ENCODE peak calls at places on chromosomes 2 and 18, in nine cellular contexts. One of them, this sample, is unnamed.

GRCh38 chr2:149040451-149040850 is 2.0 kb downstream of the LYPD6B start:
- DNase-seq in mammary epithelial cell: peak; percentile 24
- DNase-seq in HepG2: peak; percentile 24
- DNase-seq in GM23248: peak; percentile 41
- DNase-seq in neural progenitor cell: peak; percentile 47
- DNase-seq in keratinocyte: no peak
- DNase-seq in GM12878: no peak
- DNase-seq in HCT116: peak; percentile 42
- DNase-seq in H1: peak; percentile 34
- DNase-seq in this sample: no peak

GRCh38 chr18:76602169-76602568 is 107.1 kb upstream of the ZNF516 start:
- DNase-seq in keratinocyte: no peak
- DNase-seq in GM12878: no peak
- DNase-seq in HCT116: no peak
- DNase-seq in GM23248: no peak
- DNase-seq in neural progenitor cell: no peak
- DNase-seq in mammary epithelial cell: no peak
- DNase-seq in H1: no peak
- DNase-seq in HepG2: no peak
- DNase-seq in this sample: no peak

GRCh38 chr2:72981516-72981915 is 64.2 kb downstream of the EMX1 start:
- DNase-seq in keratinocyte: no peak
- DNase-seq in HepG2: no peak
- DNase-seq in H1: no peak
- DNase-seq in neural progenitor cell: no peak
- DNase-seq in GM23248: no peak
- DNase-seq in GM12878: no peak
- DNase-seq in mammary epithelial cell: no peak
- DNase-seq in HCT116: peak; percentile 6
- DNase-seq in this sample: no peak

GRCh38 chr2:7738596-7738995 is 821.4 kb downstream of the RNF144A start:
- DNase-seq in HepG2: no peak
- DNase-seq in neural progenitor cell: no peak
- DNase-seq in HCT116: no peak
- DNase-seq in keratinocyte: no peak
- DNase-seq in GM12878: no peak
- DNase-seq in mammary epithelial cell: no peak
- DNase-seq in H1: no peak
- DNase-seq in GM23248: peak; percentile 17
- DNase-seq in this sample: no peak

GRCh38 chr2:127670055-127670956 is 5.0 kb downstream of the LIMS2 start:
- DNase-seq in neural progenitor cell: no peak
- DNase-seq in keratinocyte: no peak
- DNase-seq in HCT116: no peak
- DNase-seq in HepG2: no peak
- DNase-seq in GM12878: no peak
- DNase-seq in H1: no peak
- DNase-seq in GM23248: peak; percentile 31
- DNase-seq in mammary epithelial cell: no peak
- DNase-seq in this sample: no peak

GRCh38 chr2:142058149-142058548 is 72.7 kb downstream of the LRP1B start:
- DNase-seq in HepG2: no peak
- DNase-seq in neural progenitor cell: no peak
- DNase-seq in GM12878: no peak
- DNase-seq in GM23248: no peak
- DNase-seq in HCT116: no peak
- DNase-seq in mammary epithelial cell: no peak
- DNase-seq in H1: no peak
- DNase-seq in keratinocyte: no peak
- DNase-seq in this sample: no peak

GRCh38 chr2:74865770-74866674 is 32.1 kb downstream of the HK2 start:
- DNase-seq in H1: no peak
- DNase-seq in HepG2: peak; percentile 38
- DNase-seq in GM12878: no peak
- DNase-seq in HCT116: peak; percentile 39
- DNase-seq in GM23248: no peak
- DNase-seq in neural progenitor cell: no peak
- DNase-seq in keratinocyte: no peak
- DNase-seq in mammary epithelial cell: no peak
- DNase-seq in this sample: no peak

GRCh38 chr2:53969285-53970094 is 1.3 kb downstream of the PSME4 start:
- DNase-seq in neural progenitor cell: no peak
- DNase-seq in GM12878: no peak
- DNase-seq in GM23248: peak; percentile 86
- DNase-seq in keratinocyte: no peak
- DNase-seq in H1: no peak
- DNase-seq in HCT116: peak; percentile 51
- DNase-seq in mammary epithelial cell: peak; percentile 91
- DNase-seq in HepG2: peak; percentile 95
- DNase-seq in this sample: peak; percentile 69

GRCh38 chr18:27599202-27599829 is 414.2 kb upstream of the CHST9 start:
- DNase-seq in neural progenitor cell: peak; percentile 79
- DNase-seq in mammary epithelial cell: peak; percentile 41
- DNase-seq in GM23248: peak; percentile 62
- DNase-seq in HCT116: peak; percentile 24
- DNase-seq in H1: no peak
- DNase-seq in HepG2: peak; percentile 40
- DNase-seq in keratinocyte: no peak
- DNase-seq in GM12878: no peak
- DNase-seq in this sample: peak; percentile 20

GRCh38 chr2:173782681-173783080 is 182.5 kb downstream of the SP3 start:
- DNase-seq in H1: no peak
- DNase-seq in GM23248: no peak
- DNase-seq in HCT116: no peak
- DNase-seq in HepG2: no peak
- DNase-seq in mammary epithelial cell: no peak
- DNase-seq in keratinocyte: no peak
- DNase-seq in GM12878: no peak
- DNase-seq in neural progenitor cell: no peak
- DNase-seq in this sample: no peak

GRCh38 chr18:2410688-2411087 is 160.6 kb downstream of the METTL4 start:
- DNase-seq in mammary epithelial cell: peak; percentile 76
- DNase-seq in HCT116: peak; percentile 22
- DNase-seq in GM12878: no peak
- DNase-seq in GM23248: no peak
- DNase-seq in HepG2: no peak
- DNase-seq in keratinocyte: no peak
- DNase-seq in neural progenitor cell: no peak
- DNase-seq in H1: no peak
- DNase-seq in this sample: no peak

GRCh38 chr18:49890041-49890440 is 76.7 kb upstream of the ACAA2 start:
- DNase-seq in neural progenitor cell: no peak
- DNase-seq in HCT116: no peak
- DNase-seq in H1: no peak
- DNase-seq in GM23248: no peak
- DNase-seq in HepG2: no peak
- DNase-seq in keratinocyte: no peak
- DNase-seq in GM12878: no peak
- DNase-seq in mammary epithelial cell: no peak
- DNase-seq in this sample: no peak

DNA sequence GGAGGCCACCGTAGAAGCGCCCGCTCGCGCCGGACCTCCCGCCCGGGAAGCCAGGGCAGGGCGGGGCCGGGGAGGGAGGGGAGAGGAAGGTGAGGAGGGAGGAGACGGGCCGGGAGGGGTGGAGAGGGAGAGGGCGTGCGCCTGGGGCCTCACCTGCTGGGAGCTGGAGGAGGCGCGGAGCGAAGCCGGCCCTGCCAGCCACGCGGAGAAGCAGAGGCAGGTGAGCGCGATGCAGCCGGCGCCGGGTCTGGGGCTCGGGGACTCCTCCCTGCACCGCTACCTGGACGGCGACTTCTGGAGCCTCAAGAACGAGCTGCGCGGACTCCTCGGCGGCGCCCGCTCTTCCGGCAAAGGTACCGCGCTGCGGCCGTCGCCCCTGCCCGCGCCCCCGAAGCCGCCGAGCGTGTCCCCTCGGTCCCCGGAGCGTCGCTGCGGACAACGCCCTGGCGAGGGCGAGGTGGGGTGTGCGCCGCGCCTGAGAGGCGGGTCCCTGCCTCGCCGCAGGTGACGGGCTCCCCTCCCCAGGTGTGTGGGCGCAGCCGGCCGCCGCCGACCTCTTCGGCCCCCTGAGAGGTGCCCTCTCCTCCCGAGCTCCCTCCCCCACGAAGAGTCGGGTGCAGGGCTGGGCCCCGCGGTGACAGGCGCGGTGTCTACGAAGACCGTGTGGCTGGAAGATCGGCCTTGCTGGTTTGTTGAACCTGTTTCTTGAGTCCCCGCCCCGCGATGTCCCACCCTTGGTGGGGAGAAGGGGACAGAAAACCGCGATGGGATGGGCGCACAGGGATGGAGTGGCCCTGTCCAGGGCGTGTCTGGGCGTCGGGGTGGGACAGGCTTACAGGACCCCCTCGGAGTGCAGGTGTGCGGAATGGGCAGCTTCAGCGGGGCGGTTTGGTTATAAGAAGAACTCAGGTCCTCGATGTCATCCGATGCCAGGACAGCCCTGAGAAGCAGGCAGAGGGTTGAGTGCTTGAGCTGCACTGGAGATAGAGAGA is at the start of gene ACOXL:
- DNase-seq in neural progenitor cell: peak; percentile 65
- DNase-seq in HCT116: peak; percentile 40
- DNase-seq in mammary epithelial cell: peak; percentile 26
- DNase-seq in GM23248: no peak
- DNase-seq in H1: peak; percentile 68
- DNase-seq in keratinocyte: no peak
- DNase-seq in HepG2: no peak
- DNase-seq in GM12878: no peak
- DNase-seq in this sample: no peak
- TF ChIP-seq EZH2 in neural progenitor cell: peak; percentile 66
- TF ChIP-seq EZH2 in HCT116: no peak
- TF ChIP-seq EZH2 in mammary epithelial cell: no peak
- TF ChIP-seq EZH2 in GM23248: peak; percentile 85
- TF ChIP-seq EZH2 in H1: no peak
- TF ChIP-seq EZH2 in keratinocyte: peak; percentile 79
- TF ChIP-seq EZH2 in HepG2: peak; percentile 65
- TF ChIP-seq EZH2 in GM12878: no peak
- TF ChIP-seq EZH2 in this sample: peak; percentile 73

GRCh38 chr18:58386780-58387179 is 242.1 kb downstream of the ALPK2 start:
- DNase-seq in keratinocyte: no peak
- DNase-seq in HCT116: no peak
- DNase-seq in neural progenitor cell: no peak
- DNase-seq in HepG2: no peak
- DNase-seq in H1: no peak
- DNase-seq in GM23248: no peak
- DNase-seq in GM12878: no peak
- DNase-seq in mammary epithelial cell: no peak
- DNase-seq in this sample: no peak

GRCh38 chr18:58388736-58389135 is 240.2 kb downstream of the ALPK2 start:
- DNase-seq in neural progenitor cell: no peak
- DNase-seq in GM23248: no peak
- DNase-seq in H1: no peak
- DNase-seq in HepG2: no peak
- DNase-seq in GM12878: no peak
- DNase-seq in HCT116: no peak
- DNase-seq in mammary epithelial cell: no peak
- DNase-seq in keratinocyte: no peak
- DNase-seq in this sample: no peak

GRCh38 chr18:58387716-58388115 is 241.2 kb downstream of the ALPK2 start:
- DNase-seq in GM12878: no peak
- DNase-seq in HCT116: no peak
- DNase-seq in H1: no peak
- DNase-seq in keratinocyte: no peak
- DNase-seq in HepG2: no peak
- DNase-seq in neural progenitor cell: no peak
- DNase-seq in GM23248: no peak
- DNase-seq in mammary epithelial cell: no peak
- DNase-seq in this sample: no peak

GRCh38 chr18:58381676-58382411 is 247.0 kb downstream of the ALPK2 start:
- DNase-seq in H1: no peak
- DNase-seq in GM12878: no peak
- DNase-seq in mammary epithelial cell: no peak
- DNase-seq in GM23248: no peak
- DNase-seq in HepG2: no peak
- DNase-seq in keratinocyte: no peak
- DNase-seq in neural progenitor cell: no peak
- DNase-seq in HCT116: no peak
- DNase-seq in this sample: no peak

DNA sequence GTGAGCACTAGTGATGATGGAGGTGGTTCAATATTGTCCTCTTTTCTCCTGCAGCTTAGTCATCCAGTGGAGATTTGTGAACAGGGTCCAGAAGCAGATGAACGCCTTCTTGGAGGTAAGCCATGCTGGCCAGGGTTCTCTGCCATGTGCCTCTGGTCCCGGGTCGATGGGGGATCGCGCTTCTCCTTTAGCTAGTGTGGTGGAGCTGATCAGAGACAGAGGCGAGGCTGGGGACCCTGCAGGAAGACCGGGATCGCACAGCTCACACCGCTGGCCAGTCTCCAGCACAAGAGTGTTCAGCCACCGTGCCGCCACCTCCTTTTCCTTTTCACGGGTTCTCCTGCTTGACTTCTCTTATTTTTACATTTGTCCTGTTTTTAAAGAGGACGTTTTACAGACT is 243.4 kb downstream of the ALPK2 start:
- DNase-seq in mammary epithelial cell: no peak
- DNase-seq in HepG2: no peak
- DNase-seq in H1: no peak
- DNase-seq in neural progenitor cell: no peak
- DNase-seq in GM23248: no peak
- DNase-seq in keratinocyte: no peak
- DNase-seq in GM12878: no peak
- DNase-seq in HCT116: no peak
- DNase-seq in this sample: no peak
- H3K36me3 ChIP-seq in mammary epithelial cell: peaks cover 34% of the 10 kb centered on the region
- H3K36me3 ChIP-seq in HepG2: peaks cover 67% of the 10 kb centered on the region
- H3K36me3 ChIP-seq in H1: peaks cover 28% of the 10 kb centered on the region
- H3K36me3 ChIP-seq in neural progenitor cell: no peaks in the 10 kb centered on the region
- H3K36me3 ChIP-seq in GM23248: no peaks in the 10 kb centered on the region
- H3K36me3 ChIP-seq in keratinocyte: peaks cover 57% of the 10 kb centered on the region
- H3K36me3 ChIP-seq in GM12878: peaks cover 9% of the 10 kb centered on the region
- H3K36me3 ChIP-seq in HCT116: peaks cover 2% of the 10 kb centered on the region
- H3K36me3 ChIP-seq in this sample: no peaks in the 10 kb centered on the region

DNA sequence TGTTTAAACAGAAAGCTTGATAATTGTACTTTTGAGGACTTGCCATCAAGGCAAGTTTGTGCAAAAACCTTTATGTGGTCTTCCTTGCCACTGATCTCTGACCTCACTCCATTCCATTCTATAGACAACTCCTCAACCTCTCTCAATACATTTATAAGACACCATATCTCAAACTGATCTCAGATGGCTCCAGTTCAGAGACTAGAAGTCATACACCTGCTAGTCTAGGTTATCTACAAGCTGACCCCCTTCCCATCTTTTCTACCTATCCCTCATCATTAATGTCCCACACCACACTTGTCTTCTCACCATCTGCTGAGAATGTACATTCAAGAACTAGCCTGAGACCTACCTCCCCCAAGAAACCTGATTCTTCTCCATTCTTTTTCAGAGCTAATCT is 113.1 kb downstream of the METTL8 start:
- DNase-seq in mammary epithelial cell: no peak
- DNase-seq in GM23248: no peak
- DNase-seq in H1: no peak
- DNase-seq in keratinocyte: no peak
- DNase-seq in neural progenitor cell: no peak
- DNase-seq in HCT116: no peak
- DNase-seq in GM12878: no peak
- DNase-seq in HepG2: no peak
- DNase-seq in this sample: no peak
- H3K4me2 ChIP-seq in mammary epithelial cell: no peak overlapping the region
- H3K4me2 ChIP-seq in GM23248: no peak overlapping the region
- H3K4me2 ChIP-seq in H1: no peak overlapping the region
- H3K4me2 ChIP-seq in keratinocyte: no peak overlapping the region
- H3K4me2 ChIP-seq in neural progenitor cell: no peak overlapping the region
- H3K4me2 ChIP-seq in HCT116: no peak overlapping the region
- H3K4me2 ChIP-seq in GM12878: peak overlapping the region; percentile 17
- H3K4me2 ChIP-seq in HepG2: no peak overlapping the region
- H3K4me2 ChIP-seq in this sample: no peak overlapping the region

GRCh38 chr2:660029-660428 is 17.2 kb downstream of the TMEM18 start:
- DNase-seq in HCT116: no peak
- DNase-seq in H1: no peak
- DNase-seq in HepG2: no peak
- DNase-seq in mammary epithelial cell: no peak
- DNase-seq in keratinocyte: no peak
- DNase-seq in neural progenitor cell: no peak
- DNase-seq in GM12878: no peak
- DNase-seq in GM23248: no peak
- DNase-seq in this sample: no peak
- TF ChIP-seq EZH2 in HCT116: no peak
- TF ChIP-seq EZH2 in H1: no peak
- TF ChIP-seq EZH2 in HepG2: no peak
- TF ChIP-seq EZH2 in mammary epithelial cell: no peak
- TF ChIP-seq EZH2 in keratinocyte: no peak
- TF ChIP-seq EZH2 in neural progenitor cell: no peak
- TF ChIP-seq EZH2 in GM12878: no peak
- TF ChIP-seq EZH2 in GM23248: no peak
- TF ChIP-seq EZH2 in this sample: no peak